ENCODE peak calls at places on chromosomes 7 and 10, in nine cellular contexts. C, W, A, Q, O, X, H, U and Y are unnamed samples.

GRCh38 chr7:101998904-101999236 is 181.4 kb downstream of the CUX1 start:
- DNase-seq in O (no peak), X (no peak), C (no peak), U (no peak), Q (no peak), A (no peak), W (no peak), H (no peak), Y (no peak)

GRCh38 chr7:5424689-5425506 is 1.3 kb upstream of the TNRC18 start:
- DNase-seq in A (peak), X (no peak), H (peak), C (no peak), O (peak), U (peak), W (no peak), Q (peak), Y (peak)

GRCh38 chr10:75099952-75100763 is 11.3 kb upstream of the SAMD8 start:
- DNase-seq in A (peak), H (peak), C (peak), X (no peak), O (peak), Q (peak), W (no peak), U (peak), Y (peak)

GRCh38 chr7:103445228-103446020 is 583 bp downstream of the SLC26A5 start:
- DNase-seq in C (no peak), A (no peak), X (no peak), U (no peak), Q (peak), O (peak), W (no peak), H (peak), Y (no peak)

GRCh38 chr7:10780400-10780747 is 193.3 kb upstream of the PHF14 start:
- DNase-seq in X (no peak), A (no peak), W (no peak), O (no peak), H (no peak), Q (no peak), C (no peak), U (no peak), Y (no peak)

GRCh38 chr10:20633721-20634120 is 263.4 kb downstream of the NEBL start:
- DNase-seq in A (no peak), X (no peak), C (no peak), Q (no peak), W (no peak), O (no peak), U (no peak), H (no peak), Y (no peak)

GRCh38 chr10:101052285-101052684 is 9.5 kb upstream of the KAZALD1 start:
- DNase-seq in X (no peak), A (peak), O (peak), Q (peak), H (peak), U (peak), C (no peak), W (no peak), Y (peak)

GRCh38 chr10:131790021-131790420 is 110.8 kb upstream of the PPP2R2D start:
- DNase-seq in H (no peak), O (no peak), W (no peak), Q (no peak), U (no peak), A (no peak), C (peak), X (no peak), Y (peak)

GRCh38 chr10:103053659-103054581 is 135.8 kb downstream of the CNNM2 start:
- DNase-seq in H (peak), Q (peak), U (peak), X (peak), A (peak), W (peak), O (peak), C (peak), Y (peak)

GRCh38 chr10:35684625-35685024 is 42.5 kb upstream of the FZD8 start:
- DNase-seq in H (no peak), U (no peak), X (no peak), Q (no peak), A (no peak), C (no peak), W (no peak), O (no peak), Y (no peak)

GRCh38 chr7:51242007-51242691 is 74.5 kb downstream of the COBL start:
- DNase-seq in H (no peak), O (peak), U (no peak), A (no peak), X (no peak), W (no peak), Q (no peak), C (no peak), Y (peak)

DNA sequence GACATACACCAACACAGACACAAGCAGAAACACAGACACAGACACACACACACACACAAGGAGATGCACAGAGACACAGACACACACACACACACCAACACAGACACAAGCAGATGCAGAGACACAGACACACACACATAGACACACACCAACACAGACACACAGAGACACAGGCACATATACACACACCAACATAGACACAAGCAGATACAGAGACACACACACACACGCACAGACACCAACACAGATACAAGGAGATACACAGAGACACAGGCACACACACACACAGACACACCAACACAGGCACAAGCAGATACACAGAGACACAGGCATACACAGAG is 347.2 kb upstream of the KLF6 start:
- DNase-seq in X (no peak), O (no peak), C (no peak), U (no peak), Q (no peak), H (no peak), A (no peak), W (no peak), Y (no peak)
- H3K4me3 ChIP-seq in X (no peak), O (no peak), C (no peak), U (no peak), Q (peak), H (no peak), A (no peak), W (no peak), Y (no peak)

GRCh38 chr7:128861957-128862570 is 592 bp upstream of the ATP6V1F start:
- DNase-seq in C (no peak), Q (no peak), U (no peak), A (no peak), H (no peak), X (no peak), O (no peak), W (no peak), Y (no peak)
- H3K4me3 ChIP-seq in C (peak), Q (peak), U (peak), A (peak), H (peak), X (no peak), O (peak), W (peak), Y (peak)

DNA sequence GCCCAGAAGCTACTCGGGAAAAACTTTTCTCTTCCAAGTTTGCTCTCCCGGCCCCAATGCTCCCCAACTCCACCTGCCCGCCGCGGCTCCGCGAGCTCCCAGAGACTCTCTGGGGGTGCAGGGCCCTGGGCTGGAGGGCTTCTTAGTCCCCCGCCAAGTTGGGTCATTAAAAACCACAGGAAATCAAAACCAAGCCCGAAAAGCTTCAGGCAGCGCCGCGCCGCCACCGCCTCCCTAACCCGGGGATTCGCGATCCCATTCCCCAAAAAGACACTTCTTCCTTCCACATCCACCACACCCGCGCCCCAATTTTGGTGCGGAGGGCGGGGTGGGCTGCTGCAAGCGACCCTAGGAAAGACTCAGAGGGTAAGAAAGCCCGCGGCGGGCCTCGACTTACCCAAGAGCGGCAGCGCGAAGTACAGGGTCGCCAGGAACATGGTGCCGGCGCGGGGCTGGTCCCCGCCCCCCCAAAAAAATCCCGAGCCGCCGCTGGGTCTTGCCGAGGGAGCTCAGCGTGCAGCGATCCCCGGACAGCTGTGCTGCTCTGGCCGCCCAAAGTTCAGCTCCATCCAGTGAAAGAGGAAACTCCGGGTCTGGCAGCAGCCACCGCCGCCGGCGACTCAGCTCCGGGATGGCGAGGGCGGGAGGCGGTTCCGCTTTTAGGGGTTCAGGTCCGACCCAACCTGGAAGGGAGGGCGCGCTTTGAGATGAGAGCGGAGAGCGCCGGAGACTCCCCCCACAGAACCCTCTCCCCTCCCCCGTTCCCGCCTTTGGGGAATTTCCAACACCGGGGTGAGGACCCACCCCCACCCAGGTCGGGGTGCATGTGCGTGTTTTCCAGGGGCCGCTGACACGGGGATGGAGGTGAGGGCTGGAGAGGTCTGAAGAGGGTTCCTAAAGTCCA is 1.2 kb downstream of the GFRA1 start:
- DNase-seq in X (no peak), A (peak), U (no peak), W (no peak), H (no peak), O (peak), C (peak), Q (peak), Y (no peak)
- H3K4me3 ChIP-seq in X (peak), A (peak), U (peak), W (peak), H (peak), O (peak), C (peak), Q (peak), Y (peak)

DNA sequence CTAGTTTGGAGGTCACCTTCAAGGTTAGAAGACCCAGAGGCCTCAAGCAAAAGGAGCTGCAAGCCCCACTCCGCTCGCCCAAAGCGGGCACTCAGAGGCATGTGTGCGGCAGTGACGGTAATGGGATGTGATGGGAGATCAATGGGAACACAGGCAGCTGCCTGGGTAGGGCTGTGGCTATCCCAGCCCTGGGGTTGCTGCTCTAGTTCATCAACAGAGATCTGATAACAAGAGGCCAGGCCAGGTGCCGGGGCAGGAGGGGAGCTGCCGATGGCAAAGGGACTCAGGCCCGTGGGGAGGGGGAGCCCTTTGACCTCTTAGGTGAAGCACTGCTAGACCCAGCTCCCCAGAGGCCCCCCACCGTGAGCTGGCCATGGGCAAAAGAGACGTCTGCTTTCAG is 52.0 kb upstream of the GNA12 start:
- DNase-seq in Q (no peak), X (no peak), O (no peak), A (no peak), C (no peak), W (no peak), H (no peak), U (no peak), Y (no peak)
- H3K4me3 ChIP-seq in Q (no peak), X (no peak), O (no peak), A (no peak), C (no peak), W (no peak), H (no peak), U (no peak), Y (no peak)

GRCh38 chr7:15015545-15016314 is 113.2 kb upstream of the DGKB start:
- DNase-seq in H (peak), C (peak), Q (peak), W (peak), O (peak), A (peak), X (no peak), U (no peak), Y (peak)
- H3K4me3 ChIP-seq in H (peak), C (peak), Q (no peak), W (no peak), O (no peak), A (no peak), X (no peak), U (no peak), Y (no peak)

GRCh38 chr7:94348142-94348541 is 46.6 kb upstream of the COL1A2 start:
- DNase-seq in A (peak), U (no peak), O (peak), C (no peak), X (peak), W (peak), H (peak), Q (peak), Y (peak)
- H3K4me3 ChIP-seq in A (peak), U (no peak), O (peak), C (no peak), X (no peak), W (no peak), H (no peak), Q (peak), Y (no peak)

GRCh38 chr10:78290131-78290750 is 256.6 kb downstream of the RPS24 start:
- DNase-seq in W (no peak), X (no peak), A (peak), U (peak), O (no peak), C (peak), H (no peak), Q (no peak), Y (no peak)

GRCh38 chr10:78291733-78292132 is 258.1 kb downstream of the RPS24 start:
- DNase-seq in W (no peak), C (peak), U (no peak), X (no peak), O (no peak), H (no peak), Q (no peak), A (no peak), Y (no peak)

GRCh38 chr10:78292250-78292986 is 258.8 kb downstream of the RPS24 start:
- DNase-seq in C (peak), X (no peak), H (no peak), W (no peak), O (no peak), U (peak), A (no peak), Q (no peak), Y (no peak)

GRCh38 chr10:78295242-78295641 is 261.6 kb downstream of the RPS24 start:
- DNase-seq in Q (no peak), O (no peak), H (no peak), X (no peak), W (no peak), C (no peak), U (no peak), A (no peak), Y (no peak)

GRCh38 chr10:78292987-78293865 is 259.6 kb downstream of the RPS24 start:
- DNase-seq in W (no peak), O (peak), A (peak), U (peak), X (no peak), Q (no peak), H (peak), C (peak), Y (no peak)
- H3K4me3 ChIP-seq in W (no peak), O (no peak), A (no peak), U (no peak), X (no peak), Q (no peak), H (no peak), C (peak), Y (no peak)